ENCODE peak calls at places on chromosomes 5 and 9, in seven cellular contexts. R is Peyer's patch, O is psoas muscle, I is breast epithelium, G is endodermal cell, S is lung, C is OCI-LY7. A is an unnamed sample. For H3K9me3, the result is how much of the 10 kb centered on the place peaks cover.

GRCh38 chr9:23663536-23663935 is 162.5 kb downstream of the ELAVL2 start:
- DNase-seq in R (no peak), O (no peak), I (no peak), G (no peak), S (no peak), C (no peak), A (no peak)

GRCh38 chr5:154521756-154522155 is 43.7 kb upstream of the HAND1 start:
- DNase-seq in R (no peak), O (no peak), I (no peak), G (peak), S (no peak), C (no peak), A (no peak)

GRCh38 chr5:114857951-114858401 is 311.7 kb downstream of the TRIM36 start:
- DNase-seq in R (no peak), O (peak), I (no peak), G (peak), S (no peak), C (no peak), A (peak)

GRCh38 chr5:175444060-175444904 is at the start of gene DRD1:
- DNase-seq in R (no peak), O (peak), I (no peak), G (peak), S (no peak), C (peak), A (peak)

GRCh38 chr9:338602-339001 is 123.9 kb downstream of the DOCK8 start:
- DNase-seq in R (no peak), O (no peak), I (no peak), G (no peak), S (no peak), C (no peak), A (no peak)

GRCh38 chr5:6082685-6083084 is 295.7 kb downstream of the MED10 start:
- DNase-seq in R (no peak), O (no peak), I (no peak), G (no peak), S (no peak), C (no peak), A (no peak)

GRCh38 chr5:132495063-132495671 is 4.6 kb upstream of the IRF1 start:
- DNase-seq in R (peak), O (no peak), I (peak), G (no peak), S (peak), C (no peak), A (no peak)

GRCh38 chr9:124054671-124055212 is 43.2 kb downstream of the LHX2 start:
- DNase-seq in R (no peak), O (no peak), I (no peak), G (no peak), S (no peak), C (no peak), A (peak)

GRCh38 chr9:14018061-14018460 is 295.9 kb downstream of the NFIB start:
- DNase-seq in R (no peak), O (no peak), I (no peak), G (no peak), S (no peak), C (no peak), A (peak)

GRCh38 chr5:106875591-106876297 is 795.0 kb downstream of the EFNA5 start:
- DNase-seq in R (no peak), O (no peak), I (no peak), G (peak), S (peak), C (peak), A (peak)

GRCh38 chr5:542693-543311 is 18.6 kb upstream of the SLC9A3 start:
- DNase-seq in R (no peak), O (peak), I (no peak), G (no peak), S (no peak), C (no peak), A (no peak)

GRCh38 chr9:17472126-17472525 is 106.7 kb upstream of the SH3GL2 start:
- DNase-seq in R (no peak), O (no peak), I (no peak), G (no peak), S (no peak), C (no peak), A (no peak)

GRCh38 chr5:156411131-156411727 is 84.3 kb downstream of the SGCD start:
- DNase-seq in R (no peak), O (no peak), I (no peak), G (no peak), S (no peak), C (no peak), A (peak)

GRCh38 chr5:141874262-141874964 is 3.8 kb downstream of the PCDH1 start:
- DNase-seq in R (no peak), O (no peak), I (no peak), G (peak), S (no peak), C (no peak), A (no peak)

GRCh38 chr9:111783424-111783823 is 11.3 kb downstream of the SHOC1 start:
- DNase-seq in R (no peak), O (no peak), I (no peak), G (no peak), S (no peak), C (no peak), A (no peak)

GRCh38 chr5:139204196-139204595 is 6.0 kb upstream of the SIL1 start:
- DNase-seq in R (no peak), O (no peak), I (no peak), G (no peak), S (no peak), C (no peak), A (no peak)

GRCh38 chr9:77156646-77157371 is 20.5 kb upstream of the VPS13A start:
- DNase-seq in R (no peak), O (no peak), I (no peak), G (no peak), S (no peak), C (no peak), A (no peak)

GRCh38 chr9:87678650-87679355 is 47.1 kb upstream of the CTSL start:
- DNase-seq in R (no peak), O (no peak), I (peak), G (peak), S (peak), C (peak), A (peak)

GRCh38 chr9:81578606-81579005 is 110.7 kb downstream of the TLE1 start:
- DNase-seq in R (no peak), O (no peak), I (no peak), G (no peak), S (no peak), C (no peak), A (no peak)

GRCh38 chr5:135444881-135445280 is 2.3 kb downstream of the DCANP1 start:
- DNase-seq in R (no peak), O (no peak), I (no peak), G (peak), S (no peak), C (no peak), A (no peak)

GRCh38 chr9:2015581-2016410 is 649 bp downstream of the SMARCA2 start:
- DNase-seq in R (peak), O (peak), I (peak), G (peak), S (peak), C (peak), A (peak)

GRCh38 chr9:80932947-80933346 is 756.4 kb downstream of the TLE1 start:
- DNase-seq in R (no peak), O (no peak), I (no peak), G (no peak), S (no peak), C (no peak), A (no peak)

GRCh38 chr5:170278611-170279500 is 18.7 kb downstream of the LCP2 start:
- DNase-seq in R (peak), O (peak), I (peak), G (peak), S (peak), C (peak), A (no peak)

GRCh38 chr9:88045686-88046085 is 71.4 kb upstream of the CDK20 start:
- DNase-seq in R (no peak), O (no peak), I (no peak), G (peak), S (no peak), C (no peak), A (no peak)

GRCh38 chr5:14739538-14739937 is 75.0 kb downstream of the OTULIN start:
- DNase-seq in R (no peak), O (no peak), I (no peak), G (no peak), S (no peak), C (no peak), A (peak)

GRCh38 chr9:72149231-72149975 is at the start of gene GDA:
- DNase-seq in R (no peak), O (no peak), I (no peak), G (peak), S (no peak), C (no peak), A (peak)

GRCh38 chr5:147369742-147370374 is 135.0 kb downstream of the STK32A start:
- DNase-seq in R (no peak), O (no peak), I (no peak), G (no peak), S (no peak), C (no peak), A (no peak)

GRCh38 chr9:127049044-127049443 is 73.4 kb downstream of the ANGPTL2 start:
- DNase-seq in R (peak), O (no peak), I (peak), G (no peak), S (peak), C (no peak), A (peak)

GRCh38 chr5:83321656-83322055 is 149.9 kb upstream of the VCAN start:
- DNase-seq in R (no peak), O (no peak), I (no peak), G (no peak), S (no peak), C (no peak), A (peak)

GRCh38 chr9:110040788-110041187 is 167.2 kb downstream of the C9orf152 start:
- DNase-seq in R (no peak), O (no peak), I (no peak), G (no peak), S (no peak), C (no peak), A (peak)

GRCh38 chr9:91532325-91532724 is 108.7 kb upstream of the NFIL3 start:
- DNase-seq in R (no peak), O (no peak), I (no peak), G (no peak), S (no peak), C (no peak), A (no peak)

GRCh38 chr9:121367651-121368510 is 2.2 kb downstream of the STOM start:
- DNase-seq in R (no peak), O (no peak), I (no peak), G (no peak), S (no peak), C (no peak), A (no peak)

GRCh38 chr5:172415615-172416275 is 38.6 kb downstream of the SH3PXD2B start:
- DNase-seq in R (no peak), O (no peak), I (no peak), G (no peak), S (no peak), C (no peak), A (no peak)

GRCh38 chr5:172420215-172420934 is 34.0 kb downstream of the SH3PXD2B start:
- DNase-seq in R (no peak), O (peak), I (peak), G (peak), S (peak), C (peak), A (peak)

GRCh38 chr5:172417130-172417802 is 37.1 kb downstream of the SH3PXD2B start:
- DNase-seq in R (no peak), O (no peak), I (no peak), G (no peak), S (no peak), C (no peak), A (no peak)

GRCh38 chr5:172418847-172419810 is 35.2 kb downstream of the SH3PXD2B start:
- DNase-seq in R (no peak), O (peak), I (no peak), G (no peak), S (no peak), C (no peak), A (no peak)

DNA sequence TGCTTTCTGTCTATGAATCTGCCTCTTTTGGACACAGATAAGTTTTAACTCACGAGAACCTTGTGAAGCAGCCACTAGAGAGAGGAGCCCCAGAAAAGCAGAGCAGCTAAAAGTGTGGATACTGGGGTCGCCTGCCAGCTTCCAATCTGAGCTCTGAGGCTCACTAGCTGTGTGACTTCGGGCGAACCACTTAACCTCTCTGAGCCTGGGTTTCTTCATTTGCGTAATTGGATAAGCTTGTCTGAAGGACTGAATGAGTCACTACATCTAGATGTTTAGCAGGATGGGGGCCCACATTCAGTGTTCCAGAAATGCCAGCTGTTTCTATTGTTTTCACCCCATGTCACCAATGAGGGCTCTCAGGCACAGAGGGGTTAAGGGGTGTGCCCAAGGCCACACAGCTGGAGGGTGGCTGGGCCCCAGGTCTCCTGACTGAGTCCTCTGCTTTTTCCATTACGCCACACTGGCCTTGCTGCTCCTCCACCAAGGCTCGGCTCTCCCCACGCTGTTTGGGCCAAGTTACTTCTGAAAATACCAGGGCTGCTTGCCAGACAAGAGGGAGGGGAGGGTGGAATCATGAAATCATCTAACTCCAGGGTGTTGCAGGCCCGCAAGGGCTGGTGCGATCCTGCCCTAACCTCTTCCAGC is 36.2 kb downstream of the SH3PXD2B start:
- DNase-seq in R (peak), O (peak), I (peak), G (no peak), S (peak), C (no peak), A (peak)
- H3K4me3 ChIP-seq in R (no peak), O (no peak), I (no peak), G (no peak), S (no peak), C (no peak), A (no peak)

DNA sequence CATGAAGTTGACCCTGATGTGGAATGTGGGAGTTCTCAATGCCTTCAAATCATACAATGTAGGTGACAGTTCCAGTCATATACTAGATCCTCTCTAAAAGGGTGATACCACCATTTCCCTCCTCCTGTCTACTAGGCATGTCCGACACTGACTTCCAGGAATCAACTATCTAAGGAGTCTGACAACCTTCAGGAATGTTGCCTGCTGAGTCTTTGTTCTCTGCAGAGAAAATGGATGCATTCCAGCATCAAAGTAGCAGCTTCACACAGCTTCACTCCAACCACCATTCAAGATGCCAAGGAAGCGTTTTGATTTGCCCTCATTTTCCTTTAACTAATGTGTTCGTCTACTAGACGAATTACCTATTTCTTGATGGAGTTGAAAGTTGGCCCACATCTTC is 530.2 kb downstream of the EBF1 start:
- DNase-seq in R (no peak), O (no peak), I (no peak), G (peak), S (no peak), C (no peak), A (no peak)
- H3K9me3 ChIP-seq in R (under half), O (under half), I (under half), G (under half), S (under half), C (under half), A (under half)

GRCh38 chr5:55853818-55854217 is 2.7 kb downstream of the IL31RA start:
- DNase-seq in R (no peak), O (no peak), I (no peak), G (no peak), S (no peak), C (no peak), A (peak)
- H3K4me3 ChIP-seq in R (no peak), O (no peak), I (no peak), G (no peak), S (no peak), C (no peak), A (no peak)

DNA sequence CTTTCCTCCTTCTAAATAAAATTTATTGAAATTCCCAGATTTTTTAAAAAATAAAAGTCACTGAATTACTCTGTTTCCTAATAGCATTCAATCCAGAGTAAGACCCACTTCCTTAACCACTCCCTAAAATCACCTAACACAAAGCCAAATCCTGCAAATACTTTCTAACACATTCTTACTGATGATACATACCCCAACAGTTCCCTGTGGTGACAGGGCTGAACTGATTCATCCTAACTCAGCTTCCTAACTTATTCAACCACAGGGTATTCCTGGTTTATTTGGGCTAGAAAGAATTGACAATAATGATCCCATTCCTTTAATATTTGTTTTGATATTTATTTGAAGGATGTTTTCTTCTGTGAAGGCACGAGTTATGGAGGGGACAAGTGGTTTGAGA is 40.7 kb upstream of the ZNF300 start:
- DNase-seq in R (no peak), O (no peak), I (no peak), G (no peak), S (no peak), C (no peak), A (no peak)
- H3K9me3 ChIP-seq in R (under half), O (half or more), I (half or more), G (half or more), S (under half), C (under half), A (under half)

DNA sequence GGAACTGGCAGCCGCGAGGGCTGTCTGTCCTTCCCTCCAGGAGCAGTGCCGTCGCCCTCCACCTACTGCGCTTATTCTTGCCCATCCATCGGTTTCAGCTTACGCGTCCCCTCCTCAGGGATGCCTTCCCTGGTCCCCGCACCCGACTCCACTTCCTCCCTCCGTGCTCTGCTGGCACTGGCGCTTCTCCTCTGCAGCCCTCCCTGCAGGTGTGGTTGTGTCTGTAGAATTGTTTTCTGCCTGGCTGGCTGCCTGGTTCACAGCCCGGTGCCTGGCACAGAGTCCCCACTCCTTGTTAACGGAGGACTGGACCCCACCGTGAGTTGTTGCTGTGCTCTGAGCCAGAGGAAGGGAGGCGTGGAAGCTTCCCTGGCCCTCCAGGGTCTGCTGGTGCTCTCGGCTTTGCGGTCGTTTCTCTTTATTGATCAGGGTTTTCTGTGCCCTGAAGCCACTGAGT is 5.7 kb downstream of the NTMT1 start:
- DNase-seq in R (no peak), O (no peak), I (no peak), G (no peak), S (no peak), C (no peak), A (no peak)
- H3K4me3 ChIP-seq in R (no peak), O (no peak), I (no peak), G (no peak), S (no peak), C (no peak), A (no peak)

GRCh38 chr5:179221196-179221876 is 123.9 kb downstream of the ADAMTS2 start:
- DNase-seq in R (no peak), O (no peak), I (no peak), G (no peak), S (no peak), C (no peak), A (no peak)
- H3K9me3 ChIP-seq in R (under half), O (under half), I (under half), G (under half), S (under half), C (under half), A (under half)

DNA sequence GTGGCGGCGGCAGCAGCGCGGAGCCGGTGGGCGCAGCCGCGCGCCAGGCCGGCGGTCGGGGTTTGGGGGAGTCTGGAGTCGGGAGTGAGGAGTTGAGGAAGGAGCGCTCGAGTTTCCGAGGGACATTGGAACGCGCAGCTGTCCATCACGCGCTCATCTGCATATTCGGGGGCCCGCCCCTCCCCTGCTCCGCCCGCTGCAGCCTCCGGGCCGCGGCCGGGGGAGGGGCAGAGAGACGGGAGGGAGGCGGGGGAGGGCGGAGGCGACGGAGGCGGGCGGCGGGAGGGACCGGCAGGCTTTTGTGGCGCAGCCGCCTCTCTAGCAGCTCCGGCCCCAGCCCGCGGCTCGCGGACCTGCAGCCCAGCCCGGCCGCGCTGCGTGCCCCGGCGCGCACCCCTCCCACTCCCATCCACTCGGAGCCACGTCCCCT is at the start of gene IRX2:
- DNase-seq in R (no peak), O (peak), I (peak), G (peak), S (peak), C (no peak), A (peak)
- H3K4me3 ChIP-seq in R (peak), O (peak), I (peak), G (peak), S (peak), C (no peak), A (peak)

A was measured in MG63.